ENCODE peak calls at places on chromosomes 2 and 18, in eight cellular contexts. Q is Peyer's patch, I is IMR-90, F is body of pancreas, Y is transverse colon, T is heart left ventricle, G is K562, V is H54. W is an unnamed sample.

GRCh38 chr2:182345384-182345783 is 81.5 kb downstream of the PDE1A start:
- DNase-seq in I (no peak), Q (no peak), F (no peak), V (no peak), T (no peak), G (no peak), Y (no peak), W (no peak)

GRCh38 chr18:26863122-26863879 is 2.2 kb downstream of the AQP4 start:
- DNase-seq in G (no peak), I (no peak), Q (no peak), Y (peak; percentile 74), F (peak; percentile 76), T (peak; percentile 50), V (no peak), W (no peak)

GRCh38 chr2:128027801-128028667 is at the start of gene SAP130:
- DNase-seq in V (peak; percentile 95), Q (peak; percentile 99), Y (peak; percentile 99), T (peak; percentile 99), F (peak; percentile 99), G (peak; percentile 91), I (peak; percentile 89), W (peak; percentile 98)

GRCh38 chr2:40803900-40804299 is 352.0 kb upstream of the SLC8A1 start:
- DNase-seq in Y (no peak), I (no peak), V (no peak), T (no peak), Q (no peak), G (no peak), F (no peak), W (no peak)

GRCh38 chr2:229715895-229716507 is 1.6 kb upstream of the DNER start:
- DNase-seq in G (no peak), T (no peak), I (no peak), Q (no peak), Y (peak; percentile 9), F (no peak), V (no peak), W (peak; percentile 39)

GRCh38 chr18:61882296-61883004 is 10.4 kb downstream of the RNF152 start:
- DNase-seq in Q (no peak), V (no peak), F (no peak), T (no peak), G (no peak), Y (no peak), I (peak; percentile 19), W (no peak)

GRCh38 chr18:43129946-43130523 is 14.6 kb upstream of the RIT2 start:
- DNase-seq in T (no peak), I (no peak), F (no peak), Y (no peak), Q (no peak), G (no peak), V (no peak), W (no peak)

GRCh38 chr2:111897924-111898702 is at the start of gene MERTK:
- DNase-seq in Y (peak; percentile 86), Q (peak; percentile 43), G (peak; percentile 85), I (peak; percentile 71), F (peak; percentile 88), V (peak; percentile 47), T (peak; percentile 91), W (peak; percentile 53)

GRCh38 chr2:173370198-173370597 is 15.5 kb downstream of the CDCA7 start:
- DNase-seq in Y (no peak), I (no peak), T (no peak), F (no peak), Q (no peak), G (no peak), V (no peak), W (no peak)

GRCh38 chr2:135820003-135820618 is 16.9 kb downstream of the LCT start:
- DNase-seq in G (no peak), Y (no peak), V (peak; percentile 21), T (no peak), I (peak; percentile 72), Q (peak; percentile 22), F (no peak), W (no peak)
- TF ChIP-seq POLR2A in G (no peak), Y (no peak), V (no peak), T (no peak), I (no peak), Q (no peak), F (no peak), W (no peak)

GRCh38 chr2:20350753-20351554 is at the start of gene PUM2:
- DNase-seq in V (peak; percentile 84), Q (peak; percentile 87), Y (peak; percentile 96), F (peak; percentile 96), G (peak; percentile 93), I (peak; percentile 94), T (peak; percentile 93), W (peak; percentile 96)
- TF ChIP-seq POLR2A in V (peak; percentile 72), Q (peak; percentile 80), Y (peak; percentile 90), F (peak; percentile 91), G (peak; percentile 85), I (no peak), T (peak; percentile 80), W (peak; percentile 85)

GRCh38 chr2:75710220-75710576 is 517 bp downstream of the GCFC2 start:
- DNase-seq in Y (no peak), V (no peak), F (no peak), Q (no peak), G (no peak), I (no peak), T (no peak), W (no peak)

GRCh38 chr2:75709297-75709696 is 1.4 kb downstream of the GCFC2 start:
- DNase-seq in F (no peak), T (no peak), V (no peak), Y (no peak), I (no peak), Q (no peak), G (no peak), W (peak; percentile 15)

GRCh38 chr2:75705921-75706320 is 4.8 kb downstream of the GCFC2 start:
- DNase-seq in G (no peak), V (no peak), I (peak; percentile 27), F (no peak), Q (no peak), T (no peak), Y (no peak), W (no peak)

GRCh38 chr2:75707901-75708300 is 2.8 kb downstream of the GCFC2 start:
- DNase-seq in I (peak; percentile 33), Y (no peak), F (no peak), Q (no peak), V (no peak), T (no peak), G (no peak), W (no peak)

DNA sequence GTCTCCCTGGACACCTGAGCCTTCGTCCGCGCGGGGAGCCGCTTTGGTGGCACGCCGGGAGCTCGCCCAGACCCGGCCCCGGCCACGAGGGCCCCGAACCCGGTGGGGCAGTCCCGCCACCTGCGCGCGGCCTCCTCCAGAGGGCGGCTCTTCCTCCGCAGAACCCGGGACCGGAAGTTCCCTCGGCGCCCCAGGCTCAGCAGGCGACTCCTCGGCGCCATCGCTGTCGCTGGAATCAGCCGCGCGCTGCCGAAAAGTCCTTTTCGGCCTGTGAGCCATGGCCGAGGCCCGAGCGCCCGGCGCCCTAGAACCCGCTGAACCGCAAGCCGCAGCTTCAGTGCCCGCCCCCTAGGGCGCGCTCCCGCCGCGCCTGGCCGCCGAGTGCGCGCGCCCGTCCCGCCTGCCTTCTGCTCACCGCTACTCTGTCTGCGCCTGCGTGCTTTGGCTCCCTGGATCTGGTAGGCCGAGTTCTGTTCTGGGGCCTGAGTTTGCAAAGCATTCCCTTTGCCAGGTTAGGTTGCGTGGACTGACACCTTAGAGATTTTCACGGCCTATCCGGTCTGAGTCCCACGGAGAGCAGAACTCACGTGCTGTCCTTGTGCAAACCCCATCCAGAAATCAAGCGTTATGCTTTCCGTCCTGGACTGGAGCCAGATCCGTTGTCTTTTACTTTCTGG is at the start of gene GCFC2:
- DNase-seq in I (peak; percentile 84), T (peak; percentile 88), F (peak; percentile 93), V (peak; percentile 83), G (peak; percentile 94), Q (peak; percentile 85), Y (peak; percentile 90), W (peak; percentile 91)
- TF ChIP-seq POLR2A in I (peak; percentile 82), T (peak; percentile 68), F (peak; percentile 73), V (peak; percentile 30), G (peak; percentile 94), Q (peak; percentile 50), Y (peak; percentile 51), W (peak; percentile 88)

DNA sequence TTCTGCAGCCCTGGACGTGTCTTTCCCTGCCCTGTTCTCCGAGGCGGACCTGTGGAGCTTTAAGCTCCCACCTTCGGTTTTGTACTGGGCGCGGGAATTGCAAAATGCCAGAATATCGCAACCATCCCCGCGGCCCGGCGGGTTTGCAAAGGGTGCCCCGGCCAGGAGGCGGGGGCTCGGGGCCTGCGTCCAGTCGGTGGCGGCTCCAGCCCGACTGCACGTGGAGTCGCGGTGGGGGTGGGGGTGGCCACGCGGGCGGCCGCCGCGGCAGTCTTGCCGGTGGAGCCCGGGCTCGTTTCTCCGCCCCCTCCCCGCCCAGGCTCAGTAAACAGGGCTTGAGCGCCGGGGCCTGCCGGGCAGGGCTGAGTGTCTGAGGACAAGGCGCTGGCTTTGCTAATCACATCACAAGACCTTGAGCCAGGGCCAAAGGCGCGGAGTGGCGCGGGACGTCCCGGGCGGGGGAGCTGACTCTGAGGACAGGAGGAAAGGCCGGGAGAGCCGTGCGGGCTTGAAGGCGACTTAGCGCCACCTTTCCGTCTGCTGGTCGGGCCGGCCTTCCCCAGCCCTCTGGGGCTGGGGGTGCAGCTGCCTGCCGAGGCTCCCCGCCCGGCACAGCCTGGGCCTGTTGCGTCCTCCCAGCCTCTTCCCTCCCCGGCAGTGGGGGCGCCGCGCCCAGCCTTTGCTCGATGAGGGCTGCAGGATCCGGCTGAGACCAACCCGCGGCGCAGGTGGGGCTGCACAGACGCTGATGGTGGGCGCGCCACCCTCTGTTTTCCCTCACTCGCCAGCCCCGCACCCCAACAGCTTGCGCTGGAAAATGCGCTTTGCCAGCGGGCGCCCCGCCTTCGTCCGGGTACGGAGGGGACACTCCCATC is 786 bp upstream of the ZFP36L2 start:
- DNase-seq in G (peak; percentile 74), V (peak; percentile 84), F (peak; percentile 99), Y (peak; percentile 96), T (peak; percentile 93), Q (peak; percentile 83), I (peak; percentile 68), W (peak; percentile 91)
- TF ChIP-seq POLR2A in G (peak; percentile 68), V (peak; percentile 26), F (no peak), Y (peak; percentile 16), T (no peak), Q (peak; percentile 79), I (no peak), W (peak; percentile 63)

DNA sequence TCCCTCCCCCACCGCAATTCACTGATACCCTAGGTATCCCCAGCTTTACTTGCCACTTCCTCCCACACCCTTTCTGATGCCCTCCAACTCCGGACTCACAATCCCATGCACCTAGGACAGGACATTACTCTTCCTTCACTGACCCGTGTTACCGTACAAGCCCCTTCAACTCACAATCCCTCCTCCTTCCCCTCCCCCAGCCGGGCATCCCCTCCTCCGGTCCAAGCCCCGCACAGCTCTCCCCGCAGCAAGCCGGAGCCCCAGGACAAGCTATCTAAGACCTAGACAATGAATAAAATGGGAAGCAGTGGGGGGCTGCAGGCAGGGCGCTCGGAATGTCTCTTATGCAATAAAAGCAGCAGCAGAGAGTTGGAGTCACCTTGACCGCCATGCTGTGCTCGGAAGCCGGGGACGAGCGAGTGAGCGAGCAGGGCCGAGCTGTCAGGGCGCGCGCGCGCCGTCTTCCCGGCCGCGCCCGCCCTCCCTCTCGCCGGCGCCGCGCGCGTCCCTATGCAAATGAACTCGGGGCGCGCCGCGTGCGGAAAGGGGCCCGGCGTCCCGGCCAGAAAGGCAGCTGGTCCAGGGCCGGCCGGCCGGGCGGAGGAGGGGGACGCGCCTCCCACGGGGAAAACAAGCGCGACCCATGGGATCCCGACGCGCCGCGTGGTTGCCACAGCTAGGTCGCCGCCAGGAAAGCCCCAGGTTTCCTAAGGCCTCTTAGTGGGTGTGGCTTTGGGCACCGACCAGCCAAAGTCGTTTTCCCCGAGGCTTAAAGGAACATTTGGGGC is at the start of gene SLC25A12:
- DNase-seq in F (peak; percentile 74), V (peak; percentile 87), G (peak; percentile 88), Q (peak; percentile 80), I (peak; percentile 73), T (peak; percentile 87), Y (peak; percentile 85), W (peak; percentile 89)
- TF ChIP-seq POLR2A in F (peak; percentile 37), V (peak; percentile 26), G (peak; percentile 89), Q (peak; percentile 51), I (peak; percentile 67), T (peak; percentile 84), Y (peak; percentile 59), W (peak; percentile 71)

W was measured in erythroblast.